ENCODE peak calls at places on chromosome 15, in five cellular contexts. C is MM.1S, J is cardiac fibroblast, P is IMR-90, F is dorsolateral prefrontal cortex. L is an unnamed sample.

GRCh38 chr15:70703066-70703465 is 60.3 kb downstream of the UACA start:
- DNase-seq in F (no peak), P (no peak), C (no peak), J (no peak), L (peak)

GRCh38 chr15:29132110-29132420 is 137.6 kb downstream of the NSMCE3 start:
- DNase-seq in F (no peak), J (no peak), C (no peak), P (no peak), L (no peak)

GRCh38 chr15:92161039-92161670 is 232.5 kb upstream of the ST8SIA2 start:
- DNase-seq in J (no peak), C (no peak), F (no peak), P (no peak), L (no peak)

GRCh38 chr15:91929509-91929908 is 76.0 kb downstream of the SLCO3A1 start:
- DNase-seq in J (peak), C (no peak), P (no peak), F (no peak), L (peak)

GRCh38 chr15:87045741-87046140 is 966.1 kb downstream of the AGBL1 start:
- DNase-seq in J (peak), P (no peak), C (no peak), F (no peak), L (no peak)

GRCh38 chr15:40357723-40358491 is at the start of gene DISP2:
- DNase-seq in P (peak), F (peak), C (peak), J (peak), L (peak)

GRCh38 chr15:78076231-78077052 is 1.1 kb downstream of the TBC1D2B start:
- DNase-seq in P (no peak), J (peak), F (no peak), C (no peak), L (peak)

GRCh38 chr15:27961801-27962200 is 137.3 kb downstream of the OCA2 start:
- DNase-seq in J (no peak), C (no peak), P (no peak), F (no peak), L (no peak)

GRCh38 chr15:65335278-65336055 is 31.0 kb downstream of the RNU5B-1 start:
- DNase-seq in F (no peak), J (no peak), C (no peak), P (no peak), L (no peak)

GRCh38 chr15:29081781-29082180 is 187.8 kb downstream of the NSMCE3 start:
- DNase-seq in C (no peak), J (no peak), F (no peak), P (no peak), L (no peak)

GRCh38 chr15:32987067-32987466 is 207.4 kb downstream of the FMN1 start:
- DNase-seq in J (no peak), C (no peak), P (no peak), F (no peak), L (peak)

GRCh38 chr15:29457729-29458128 is 188.1 kb upstream of the NSMCE3 start:
- DNase-seq in C (no peak), J (no peak), P (no peak), F (peak), L (no peak)

GRCh38 chr15:39738998-39739397 is 43.6 kb downstream of the FSIP1 start:
- DNase-seq in F (no peak), P (no peak), C (no peak), J (no peak), L (no peak)

GRCh38 chr15:43169888-43170287 is 15.3 kb upstream of the CCNDBP1 start:
- DNase-seq in J (peak), P (peak), C (no peak), F (no peak), L (no peak)

GRCh38 chr15:82999426-82999825 is 12.0 kb downstream of the C15orf40 start:
- DNase-seq in J (no peak), P (no peak), F (no peak), C (no peak), L (peak)

GRCh38 chr15:84685304-84685703 is 27.3 kb upstream of the NMB start:
- DNase-seq in F (peak), J (peak), P (peak), C (no peak), L (peak)

GRCh38 chr15:72271895-72272212 is 500 bp downstream of the PARP6 start:
- DNase-seq in J (peak), P (peak), C (peak), F (no peak), L (peak)

GRCh38 chr15:73741401-73741836 is 11.7 kb downstream of the INSYN1 start:
- DNase-seq in P (no peak), J (no peak), F (no peak), C (no peak), L (peak)

GRCh38 chr15:34640661-34641060 is 57.2 kb upstream of the GOLGA8B start:
- DNase-seq in P (no peak), F (no peak), C (no peak), J (no peak), L (no peak)
- H3K4me3 ChIP-seq in P (no peak), F (no peak), C (no peak), J (no peak), L (no peak)

GRCh38 chr15:47374222-47374621 is 343.1 kb upstream of the SEMA6D start:
- DNase-seq in F (no peak), C (no peak), P (peak), J (peak), L (peak)
- TF ChIP-seq CTCF in F (no peak), C (no peak), P (peak), J (peak), L (peak)

GRCh38 chr15:59294961-59295741 is 77.5 kb downstream of the MYO1E start:
- DNase-seq in J (peak), P (peak), C (no peak), F (no peak), L (peak)
- H3K4me3 ChIP-seq in J (no peak), P (no peak), C (no peak), F (no peak), L (no peak)

GRCh38 chr15:64191971-64192830 is 29.4 kb upstream of the PPIB start:
- DNase-seq in P (no peak), F (no peak), C (no peak), J (no peak), L (no peak)
- TF ChIP-seq CTCF in P (no peak), F (no peak), C (no peak), J (no peak), L (no peak)

GRCh38 chr15:94844533-94845390 is 613.4 kb downstream of the MCTP2 start:
- DNase-seq in C (no peak), J (peak), F (no peak), P (no peak), L (peak)
- H3K4me3 ChIP-seq in C (no peak), J (peak), F (peak), P (no peak), L (peak)

DNA sequence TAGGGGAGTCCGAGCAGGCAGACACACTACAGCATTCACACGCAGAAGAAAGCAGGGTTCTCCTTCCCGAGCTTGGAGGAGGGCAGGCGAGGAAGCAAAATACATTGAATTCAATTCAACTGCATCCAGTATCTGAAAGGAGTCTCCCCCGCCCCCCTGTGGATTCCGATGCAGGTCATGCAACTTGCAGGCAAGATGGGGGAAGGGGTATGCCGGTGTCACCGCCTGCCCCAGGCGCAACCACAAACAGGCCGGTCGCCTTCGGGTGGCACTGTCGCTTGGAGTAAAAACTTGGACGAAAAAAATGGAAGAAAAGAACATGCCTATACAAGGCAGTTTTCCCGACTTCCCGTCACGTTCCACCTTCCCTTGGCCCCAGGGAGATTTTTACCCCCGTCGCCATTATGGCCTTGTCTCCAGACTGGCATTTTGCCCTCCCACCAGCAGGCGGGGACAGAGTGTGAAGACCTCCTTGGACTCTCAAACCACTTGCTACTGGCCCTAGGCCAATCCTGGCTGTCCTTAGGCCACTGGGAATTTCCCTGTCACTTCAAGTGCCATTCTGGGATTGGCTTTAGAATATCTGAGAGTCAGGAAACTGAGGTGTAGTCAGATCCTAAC is 1.6 kb upstream of the NTRK3 start:
- DNase-seq in P (no peak), J (no peak), C (peak), F (peak), L (peak)
- TF ChIP-seq CTCF in P (no peak), J (peak), C (peak), F (peak), L (peak)